ENCODE peak calls at places on chromosome 9, in eight cellular contexts. E is hippocampal formation; U is retina; P is activated CD4-positive, alpha-beta T cell treated with anti-CD3 and anti-CD28 coated beads, Interleukin-2, amount 50 U/mL, for 1 hour; F is T1000; C is Peyer's patch; K is AG09309; M is fibroblast of lung. S is an unnamed sample.

GRCh38 chr9:85038061-85038460 is 368.5 kb downstream of the NTRK2 start:
- DNase-seq in K (no peak), F (no peak), P (no peak), U (no peak), E (peak), M (no peak), C (no peak), S (no peak)

GRCh38 chr9:27924502-27924901 is 351.2 kb upstream of the C9orf72 start:
- DNase-seq in F (no peak), M (no peak), E (no peak), U (no peak), K (no peak), P (no peak), C (no peak), S (no peak)

GRCh38 chr9:35079426-35080341 is at the start of gene FANCG:
- DNase-seq in E (peak), P (peak), F (peak), C (peak), U (peak), M (peak), K (peak), S (peak)

GRCh38 chr9:4836676-4837075 is 43.9 kb downstream of the RCL1 start:
- DNase-seq in M (peak), C (no peak), F (no peak), P (no peak), K (no peak), U (no peak), E (no peak), S (no peak)

GRCh38 chr9:71897573-71897972 is 13.4 kb downstream of the ABHD17B start:
- DNase-seq in U (no peak), M (no peak), E (no peak), K (no peak), P (no peak), F (no peak), C (no peak), S (no peak)

GRCh38 chr9:88747768-88748167 is 212.8 kb downstream of the NXNL2 start:
- DNase-seq in U (no peak), C (no peak), F (peak), E (no peak), K (peak), M (peak), P (no peak), S (no peak)

GRCh38 chr9:129182625-129183494 is 4.8 kb upstream of the IER5L start:
- DNase-seq in K (no peak), C (peak), E (no peak), P (no peak), U (no peak), F (no peak), M (no peak), S (no peak)

GRCh38 chr9:19922476-19923118 is 133.8 kb upstream of the SLC24A2 start:
- DNase-seq in P (no peak), E (peak), C (no peak), M (peak), F (no peak), K (peak), U (peak), S (no peak)

GRCh38 chr9:27865031-27865438 is 291.8 kb upstream of the C9orf72 start:
- DNase-seq in K (no peak), F (no peak), C (no peak), P (no peak), E (no peak), U (peak), M (peak), S (no peak)

GRCh38 chr9:97315550-97315949 is 8.1 kb downstream of the CCDC180 start:
- DNase-seq in F (no peak), P (no peak), C (no peak), U (no peak), E (no peak), K (peak), M (no peak), S (no peak)

GRCh38 chr9:133711428-133712220 is 26.5 kb downstream of the SARDH start:
- DNase-seq in F (peak), U (no peak), M (peak), K (no peak), P (no peak), C (no peak), E (no peak), S (no peak)

GRCh38 chr9:79672236-79672635 is 100.5 kb downstream of the TLE4 start:
- DNase-seq in P (no peak), F (no peak), C (no peak), K (no peak), M (no peak), E (no peak), U (peak), S (no peak)

GRCh38 chr9:91483189-91483691 is 59.6 kb upstream of the NFIL3 start:
- DNase-seq in P (no peak), K (peak), E (no peak), U (no peak), C (no peak), F (no peak), M (peak), S (no peak)

GRCh38 chr9:113634597-113635515 is 171.3 kb downstream of the RGS3 start:
- DNase-seq in P (no peak), K (no peak), C (peak), U (no peak), E (no peak), M (peak), F (no peak), S (no peak)

GRCh38 chr9:83714316-83714715 is 6.6 kb upstream of the UBQLN1 start:
- DNase-seq in E (no peak), M (peak), K (no peak), F (no peak), U (no peak), P (no peak), C (no peak), S (no peak)

GRCh38 chr9:13811876-13812275 is 502.1 kb downstream of the NFIB start:
- DNase-seq in C (no peak), K (no peak), P (no peak), E (no peak), F (no peak), M (no peak), U (no peak), S (no peak)

GRCh38 chr9:82961504-82962125 is 101.3 kb downstream of the RASEF start:
- DNase-seq in M (peak), C (peak), U (peak), F (peak), K (peak), E (peak), P (peak), S (no peak)

GRCh38 chr9:130518943-130519772 is 60.2 kb upstream of the FUBP3 start:
- DNase-seq in K (no peak), F (no peak), M (no peak), P (no peak), E (no peak), U (peak), C (no peak), S (no peak)

GRCh38 chr9:3809724-3810123 is 283.9 kb upstream of the RFX3 start:
- DNase-seq in E (no peak), P (no peak), F (no peak), M (no peak), U (no peak), K (no peak), C (no peak), S (no peak)

GRCh38 chr9:35728041-35728971 is 3.7 kb downstream of the TLN1 start:
- DNase-seq in F (no peak), P (no peak), E (no peak), M (peak), C (peak), K (peak), U (peak), S (peak)

GRCh38 chr9:112048924-112049785 is 125.9 kb downstream of the SUSD1 start:
- DNase-seq in C (no peak), F (no peak), E (no peak), P (no peak), K (peak), U (no peak), M (peak), S (no peak)

GRCh38 chr9:17810728-17811634 is 232.1 kb downstream of the SH3GL2 start:
- DNase-seq in P (peak), U (peak), K (peak), C (no peak), E (peak), F (peak), M (peak), S (no peak)

GRCh38 chr9:130286072-130286770 is 20.7 kb downstream of the HMCN2 start:
- DNase-seq in M (no peak), F (no peak), P (no peak), K (no peak), E (no peak), C (peak), U (no peak), S (no peak)

GRCh38 chr9:114452219-114453169 is 52.8 kb downstream of the WHRN start:
- DNase-seq in U (no peak), F (no peak), K (no peak), E (no peak), M (no peak), P (peak), C (peak), S (no peak)

GRCh38 chr9:136147890-136148714 is 29.4 kb upstream of the TMEM250 start:
- DNase-seq in U (peak), C (no peak), F (no peak), M (no peak), E (no peak), K (no peak), P (no peak), S (no peak)

GRCh38 chr9:98775831-98776441 is 20.4 kb downstream of the ANKS6 start:
- DNase-seq in F (no peak), E (peak), P (no peak), K (peak), C (no peak), U (peak), M (peak), S (peak)

GRCh38 chr9:37565661-37566618 is 10.2 kb downstream of the FBXO10 start:
- DNase-seq in M (no peak), U (no peak), C (no peak), P (no peak), E (no peak), F (no peak), K (no peak), S (no peak)

GRCh38 chr9:116924462-116925110 is 237.5 kb downstream of the TRIM32 start:
- DNase-seq in F (no peak), E (no peak), M (no peak), U (no peak), P (no peak), K (no peak), C (no peak), S (no peak)

GRCh38 chr9:131657031-131657377 is 82.9 kb downstream of the RAPGEF1 start:
- DNase-seq in F (no peak), K (no peak), U (no peak), P (peak), C (no peak), E (no peak), M (no peak), S (no peak)

GRCh38 chr9:111962021-111962420 is 65.4 kb downstream of the UGCG start:
- DNase-seq in K (no peak), M (no peak), F (no peak), C (no peak), E (no peak), P (no peak), U (no peak), S (no peak)

GRCh38 chr9:5915438-5915837 is 24.7 kb downstream of the MLANA start:
- DNase-seq in F (no peak), C (no peak), M (no peak), U (no peak), E (no peak), K (no peak), P (no peak), S (no peak)

GRCh38 chr9:136614372-136614922 is 48.3 kb upstream of the EGFL7 start:
- DNase-seq in E (no peak), K (peak), C (no peak), M (peak), P (no peak), F (no peak), U (no peak), S (no peak)

GRCh38 chr9:127931092-127931881 is 710 bp upstream of the PIP5KL1 start:
- DNase-seq in U (no peak), P (no peak), C (no peak), E (no peak), F (peak), K (no peak), M (peak), S (no peak)

GRCh38 chr9:82035332-82035731 is 46.8 kb downstream of the SPATA31D1 start:
- DNase-seq in U (no peak), F (no peak), K (no peak), E (no peak), C (no peak), P (no peak), M (peak), S (no peak)